ENCODE peak calls at places on chromosomes 2 and 18, in five cellular contexts. Q, D, L, T and J are unnamed samples.

GRCh38 chr2:118847447-118848172 is at the start of gene EN1:
- DNase-seq in Q (no peak), D (no peak), L (no peak), T (no peak), J (no peak)

GRCh38 chr2:27133195-27133875 is 1.1 kb downstream of the PREB start:
- DNase-seq in Q (no peak), D (no peak), L (no peak), T (no peak), J (no peak)

GRCh38 chr2:99485824-99486223 is 4.0 kb downstream of the REV1 start:
- DNase-seq in Q (no peak), D (no peak), L (peak), T (no peak), J (no peak)

GRCh38 chr2:24459224-24459799 is 31.7 kb upstream of the NCOA1 start:
- DNase-seq in Q (no peak), D (no peak), L (no peak), T (no peak), J (no peak)

GRCh38 chr18:10923671-10924070 is 225.7 kb downstream of the PIEZO2 start:
- DNase-seq in Q (no peak), D (no peak), L (no peak), T (no peak), J (no peak)

GRCh38 chr2:74498500-74499268 is 719 bp downstream of the LBX2 start:
- DNase-seq in Q (no peak), D (no peak), L (no peak), T (no peak), J (no peak)

GRCh38 chr18:8609711-8610441 is 639 bp downstream of the RAB12 start:
- DNase-seq in Q (peak), D (peak), L (peak), T (no peak), J (no peak)

GRCh38 chr2:209472871-209473270 is 49.0 kb downstream of the MAP2 start:
- DNase-seq in Q (no peak), D (no peak), L (no peak), T (no peak), J (no peak)

GRCh38 chr2:157897106-157897971 is 21.2 kb upstream of the ACVR1 start:
- DNase-seq in Q (no peak), D (no peak), L (no peak), T (no peak), J (no peak)

GRCh38 chr18:76803814-76804213 is 18.5 kb upstream of the ZNF236 start:
- DNase-seq in Q (peak), D (peak), L (peak), T (peak), J (no peak)

GRCh38 chr2:70767094-70767698 is 804 bp downstream of the ADD2 start:
- DNase-seq in Q (no peak), D (no peak), L (no peak), T (no peak), J (no peak)

GRCh38 chr18:70892381-70892780 is 603.5 kb downstream of the SOCS6 start:
- DNase-seq in Q (no peak), D (no peak), L (no peak), T (no peak), J (no peak)

GRCh38 chr2:108316881-108317258 is 28.2 kb downstream of the SULT1C2 start:
- DNase-seq in Q (no peak), D (no peak), L (no peak), T (no peak), J (no peak)

GRCh38 chr2:26186371-26186770 is 13.5 kb downstream of the GAREM2 start:
- DNase-seq in Q (no peak), D (peak), L (no peak), T (no peak), J (peak)

GRCh38 chr18:23135679-23136325 is 517 bp downstream of the CABLES1 start:
- DNase-seq in Q (peak), D (no peak), L (no peak), T (no peak), J (no peak)

DNA sequence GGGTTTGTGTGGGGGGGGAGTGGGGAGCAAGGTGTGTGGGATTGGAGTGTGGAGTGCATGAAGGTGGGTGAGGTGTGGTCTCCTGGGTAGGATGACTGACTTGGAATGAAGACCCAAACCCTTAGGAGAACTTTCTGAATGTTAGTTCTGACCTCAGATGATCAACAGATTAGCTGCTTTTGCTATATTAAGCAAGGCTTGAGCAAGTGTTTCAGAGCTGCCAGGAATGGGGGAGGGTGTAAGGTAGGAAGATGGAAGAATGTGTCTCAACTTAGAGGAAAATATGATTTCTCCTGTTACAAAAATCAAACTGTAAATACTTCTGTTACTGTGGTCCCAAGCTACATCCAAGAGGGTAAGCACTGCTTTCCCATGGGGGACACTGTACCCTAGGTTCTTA is 273.6 kb downstream of the TGIF1 start:
- DNase-seq in Q (no peak), D (no peak), L (no peak), T (no peak), J (no peak)
- H3K27ac ChIP-seq in Q (no peak), D (no peak), L (no peak), T (no peak), J (no peak)

GRCh38 chr2:144462266-144462665 is 57.7 kb downstream of the ZEB2 start:
- DNase-seq in Q (no peak), D (no peak), L (no peak), T (no peak), J (no peak)

GRCh38 chr2:144464730-144465129 is 55.2 kb downstream of the ZEB2 start:
- DNase-seq in Q (no peak), D (no peak), L (no peak), T (no peak), J (no peak)

GRCh38 chr2:144459937-144460336 is 60.0 kb downstream of the ZEB2 start:
- DNase-seq in Q (no peak), D (no peak), L (no peak), T (no peak), J (peak)

GRCh38 chr2:144458536-144458935 is 61.4 kb downstream of the ZEB2 start:
- DNase-seq in Q (no peak), D (no peak), L (no peak), T (no peak), J (no peak)

DNA sequence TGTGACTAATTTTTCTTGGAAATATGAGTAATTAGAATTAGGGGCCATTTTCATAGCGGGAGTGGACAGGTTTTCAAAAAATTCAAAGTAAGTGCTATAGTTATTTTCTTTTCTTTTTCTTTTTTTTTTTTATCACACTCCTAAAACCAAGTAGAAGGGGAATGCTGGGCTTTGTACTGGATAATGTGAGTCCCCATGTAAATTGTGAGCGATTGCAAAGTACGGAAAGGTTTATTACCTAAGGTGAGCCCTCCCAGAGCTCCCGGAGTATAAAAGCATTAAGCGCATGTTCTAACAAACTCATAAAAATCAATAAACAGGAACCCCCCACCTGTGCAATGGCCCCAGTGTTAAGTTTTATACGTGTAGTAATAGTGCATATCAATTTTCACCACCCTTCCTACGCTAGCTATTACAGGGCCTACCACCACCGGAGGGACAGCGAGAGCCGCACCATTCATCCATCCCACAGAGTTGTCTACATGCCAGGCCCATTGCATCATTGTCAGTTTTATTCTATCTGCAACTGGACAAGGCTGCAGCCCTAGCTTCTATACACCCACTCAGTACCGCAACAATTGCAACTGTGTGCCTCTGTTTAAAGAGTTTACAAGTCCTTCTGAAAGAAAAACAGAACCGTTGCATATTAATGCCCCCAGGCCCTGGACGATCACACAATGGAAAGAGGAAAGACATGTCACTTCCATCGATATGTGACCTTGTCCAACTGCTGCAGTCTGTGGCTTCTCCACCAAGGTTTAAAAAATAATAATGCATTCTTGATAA is 58.7 kb downstream of the ZEB2 start:
- DNase-seq in Q (no peak), D (no peak), L (peak), T (peak), J (no peak)
- H3K27ac ChIP-seq in Q (no peak), D (peak), L (peak), T (peak), J (peak)

GRCh38 chr2:192026064-192026715 is 168.5 kb downstream of the TMEFF2 start:
- DNase-seq in Q (no peak), D (no peak), L (no peak), T (no peak), J (no peak)
- H3K27ac ChIP-seq in Q (no peak), D (peak), L (no peak), T (peak), J (no peak)

GRCh38 chr2:121062493-121062892 is 222.5 kb downstream of the TFCP2L1 start:
- DNase-seq in Q (no peak), D (no peak), L (no peak), T (no peak), J (no peak)

GRCh38 chr2:121065239-121065638 is 219.8 kb downstream of the TFCP2L1 start:
- DNase-seq in Q (no peak), D (no peak), L (no peak), T (no peak), J (no peak)

GRCh38 chr2:121061633-121062032 is 223.4 kb downstream of the TFCP2L1 start:
- DNase-seq in Q (peak), D (no peak), L (no peak), T (no peak), J (no peak)

GRCh38 chr2:121066526-121066925 is 218.5 kb downstream of the TFCP2L1 start:
- DNase-seq in Q (no peak), D (no peak), L (no peak), T (no peak), J (no peak)

DNA sequence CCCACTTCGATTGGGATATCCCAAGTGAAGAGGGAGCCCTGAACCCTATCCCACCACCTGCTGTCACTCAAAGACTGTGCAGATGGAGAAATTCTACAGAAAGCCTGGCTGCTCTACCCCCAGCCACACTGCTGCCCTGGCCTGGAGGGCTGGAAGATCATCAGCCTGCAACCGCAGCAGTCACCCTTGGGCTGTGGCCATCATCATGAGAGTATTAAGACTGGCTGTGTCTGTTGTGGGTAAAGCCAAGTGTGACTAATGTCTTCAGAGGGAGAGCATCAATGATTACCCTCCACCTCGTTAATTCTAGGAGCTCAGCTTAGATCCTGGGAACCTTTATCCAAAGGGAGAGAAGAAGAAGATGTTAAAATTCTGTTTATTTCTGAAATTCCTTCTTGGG is 221.5 kb downstream of the TFCP2L1 start:
- DNase-seq in Q (no peak), D (no peak), L (no peak), T (no peak), J (no peak)
- H3K27ac ChIP-seq in Q (no peak), D (no peak), L (no peak), T (no peak), J (no peak)

GRCh38 chr2:30367232-30368070 is 79.6 kb upstream of the LCLAT1 start:
- DNase-seq in Q (no peak), D (no peak), L (no peak), T (no peak), J (no peak)

GRCh38 chr2:30363406-30363805 is 83.6 kb upstream of the LCLAT1 start:
- DNase-seq in Q (no peak), D (no peak), L (no peak), T (no peak), J (no peak)

GRCh38 chr2:30368258-30368657 is 78.8 kb upstream of the LCLAT1 start:
- DNase-seq in Q (no peak), D (no peak), L (peak), T (no peak), J (no peak)

GRCh38 chr2:30365201-30365600 is 81.8 kb upstream of the LCLAT1 start:
- DNase-seq in Q (no peak), D (no peak), L (no peak), T (no peak), J (no peak)

GRCh38 chr2:30366199-30366691 is 80.8 kb upstream of the LCLAT1 start:
- DNase-seq in Q (no peak), D (no peak), L (no peak), T (peak), J (no peak)
- H3K27ac ChIP-seq in Q (no peak), D (no peak), L (no peak), T (peak), J (peak)